ENCODE peak calls at places on chromosomes 6 and 20, in eight cellular contexts. J, T, N, I, A, F, W and U are unnamed samples.
A peak's percentile ranks its signal among the peaks of the same experiment; 100 is the strongest.

GRCh38 chr6:18058429-18058828 is 64.0 kb downstream of the NHLRC1 start:
- DNase-seq in J (no peak), T (no peak), N (no peak), I (no peak), A (no peak), F (no peak), W (no peak), U (no peak)

GRCh38 chr6:117263353-117263927 is 1.9 kb upstream of the VGLL2 start:
- DNase-seq in J (no peak), T (no peak), N (no peak), I (no peak), A (peak; percentile 11), F (no peak), W (no peak), U (no peak)

GRCh38 chr6:41315943-41316342 is 19.5 kb upstream of the NCR2 start:
- DNase-seq in J (no peak), T (no peak), N (no peak), I (no peak), A (no peak), F (no peak), W (no peak), U (no peak)

GRCh38 chr6:20444786-20445271 is 43.1 kb downstream of the E2F3 start:
- DNase-seq in J (no peak), T (no peak), N (no peak), I (no peak), A (no peak), F (no peak), W (peak; percentile 25), U (no peak)

GRCh38 chr20:18299364-18299763 is 11.0 kb downstream of the ZNF133 start:
- DNase-seq in J (no peak), T (no peak), N (no peak), I (no peak), A (no peak), F (no peak), W (no peak), U (no peak)

GRCh38 chr6:133778414-133778813 is 110.5 kb upstream of the TCF21 start:
- DNase-seq in J (no peak), T (no peak), N (no peak), I (no peak), A (no peak), F (no peak), W (no peak), U (no peak)

GRCh38 chr6:32387946-32388345 is 16.2 kb upstream of the TSBP1 start:
- DNase-seq in J (no peak), T (no peak), N (no peak), I (no peak), A (no peak), F (no peak), W (no peak), U (no peak)

GRCh38 chr6:163585932-163586437 is 171.5 kb downstream of the QKI start:
- DNase-seq in J (no peak), T (no peak), N (peak; percentile 93), I (peak; percentile 65), A (no peak), F (no peak), W (no peak), U (no peak)

GRCh38 chr20:63972312-63973159 is 2.8 kb upstream of the ZNF512B start:
- DNase-seq in J (peak; percentile 27), T (no peak), N (no peak), I (peak; percentile 29), A (no peak), F (peak; percentile 18), W (peak; percentile 1), U (peak; percentile 8)

GRCh38 chr20:62876826-62877728 is 15.5 kb upstream of the TCFL5 start:
- DNase-seq in J (peak; percentile 82), T (no peak), N (no peak), I (peak; percentile 87), A (peak; percentile 51), F (no peak), W (no peak), U (no peak)

GRCh38 chr6:143427109-143427817 is 23.2 kb downstream of the ADAT2 start:
- DNase-seq in J (peak; percentile 81), T (peak; percentile 73), N (peak; percentile 73), I (peak; percentile 54), A (peak; percentile 84), F (peak; percentile 28), W (peak; percentile 80), U (no peak)

GRCh38 chr20:63969851-63970713 is at the start of gene ZNF512B:
- DNase-seq in J (peak; percentile 80), T (peak; percentile 55), N (peak; percentile 83), I (peak; percentile 73), A (peak; percentile 70), F (peak; percentile 69), W (peak; percentile 57), U (peak; percentile 76)

GRCh38 chr20:48260370-48260769 is 475.1 kb upstream of the SULF2 start:
- DNase-seq in J (no peak), T (no peak), N (no peak), I (peak; percentile 34), A (no peak), F (no peak), W (no peak), U (no peak)

GRCh38 chr6:39309942-39310531 is 4.2 kb downstream of the KCNK17 start:
- DNase-seq in J (peak; percentile 73), T (peak; percentile 83), N (peak; percentile 75), I (peak; percentile 62), A (peak; percentile 88), F (peak; percentile 66), W (peak; percentile 68), U (peak; percentile 82)

GRCh38 chr20:23078994-23079364 is 7.1 kb downstream of the CD93 start:
- DNase-seq in J (no peak), T (no peak), N (no peak), I (no peak), A (peak; percentile 69), F (no peak), W (no peak), U (no peak)

GRCh38 chr6:116616757-116617093 is 446 bp downstream of the RSPH4A start:
- DNase-seq in J (peak; percentile 33), T (no peak), N (peak; percentile 5), I (no peak), A (peak; percentile 28), F (peak; percentile 25), W (peak; percentile 17), U (no peak)

GRCh38 chr6:151052021-151052646 is 186.6 kb downstream of the MTHFD1L start:
- DNase-seq in J (no peak), T (no peak), N (no peak), I (no peak), A (no peak), F (no peak), W (no peak), U (no peak)
- TF ChIP-seq CTCF in J (no peak), T (no peak), N (no peak), I (no peak), A (no peak), F (no peak), W (no peak), U (no peak)

DNA sequence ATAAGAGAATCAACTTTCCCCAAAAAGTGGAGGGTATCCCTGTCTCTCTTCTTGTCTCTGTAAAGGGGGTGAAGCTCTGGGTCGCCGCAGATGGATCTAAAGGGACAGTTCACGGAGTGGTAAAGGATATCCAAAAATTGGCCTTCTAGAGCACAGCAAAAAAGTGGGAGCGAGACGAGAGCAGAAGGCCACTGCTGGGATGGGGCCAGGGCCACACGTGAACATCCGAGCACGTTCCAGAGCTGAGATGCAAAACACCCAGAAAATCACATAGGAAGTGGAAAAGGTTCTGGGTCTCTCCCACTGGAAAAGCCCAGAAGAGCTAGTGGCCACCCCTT is 837 bp downstream of the TRAM2 start:
- DNase-seq in J (no peak), T (no peak), N (no peak), I (no peak), A (no peak), F (no peak), W (no peak), U (no peak)
- TF ChIP-seq CTCF in J (no peak), T (no peak), N (no peak), I (no peak), A (no peak), F (no peak), W (no peak), U (no peak)

GRCh38 chr20:50792708-50793574 is 1.9 kb upstream of the BCAS4 start:
- DNase-seq in J (no peak), T (no peak), N (no peak), I (no peak), A (no peak), F (no peak), W (no peak), U (no peak)

GRCh38 chr20:50794846-50795634 is at the start of gene BCAS4:
- DNase-seq in J (peak; percentile 85), T (peak; percentile 71), N (peak; percentile 88), I (peak; percentile 66), A (peak; percentile 84), F (no peak), W (peak; percentile 85), U (peak; percentile 81)

GRCh38 chr20:50790651-50791277 is 4.1 kb upstream of the BCAS4 start:
- DNase-seq in J (peak; percentile 91), T (peak; percentile 82), N (peak; percentile 94), I (peak; percentile 86), A (peak; percentile 92), F (peak; percentile 87), W (peak; percentile 88), U (peak; percentile 85)

GRCh38 chr20:50797142-50797541 is 2.3 kb downstream of the BCAS4 start:
- DNase-seq in J (no peak), T (no peak), N (no peak), I (no peak), A (no peak), F (no peak), W (no peak), U (no peak)

DNA sequence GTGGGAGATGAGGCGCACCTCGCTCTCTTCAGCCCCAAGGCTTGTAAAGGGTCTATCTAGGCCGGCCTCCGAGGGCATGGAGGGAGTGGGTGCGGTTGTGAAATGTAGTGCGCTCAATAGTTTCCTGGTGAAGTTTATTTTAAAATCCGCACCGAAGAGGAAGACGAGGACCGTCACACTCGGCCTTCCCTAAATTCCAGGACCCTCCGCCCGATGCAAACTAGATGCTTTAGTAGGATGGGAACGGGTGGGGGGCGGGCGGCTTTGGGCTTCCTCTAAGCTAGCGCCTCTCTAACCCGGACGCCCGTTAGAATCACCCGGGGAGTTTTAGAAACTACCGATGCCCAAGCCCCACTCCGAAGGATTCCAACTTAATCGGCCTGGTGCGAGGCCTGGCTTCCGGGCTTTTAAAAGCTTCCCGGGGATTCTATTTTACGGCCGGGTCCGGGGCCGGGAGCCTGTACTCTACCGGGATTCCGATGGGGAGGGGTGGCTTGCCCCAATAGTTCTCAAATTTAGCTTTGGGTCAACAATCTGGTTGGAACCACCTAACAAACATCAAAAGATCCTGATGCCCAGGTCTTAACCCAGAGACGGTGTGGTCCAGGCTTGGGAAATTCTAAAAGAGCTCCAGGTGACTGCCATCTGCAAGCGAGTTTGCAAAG is 548 bp upstream of the BCAS4 start:
- DNase-seq in J (no peak), T (no peak), N (peak; percentile 64), I (no peak), A (peak; percentile 57), F (peak; percentile 75), W (peak; percentile 33), U (no peak)
- TF ChIP-seq CTCF in J (no peak), T (no peak), N (peak; percentile 69), I (no peak), A (no peak), F (no peak), W (no peak), U (no peak)

GRCh38 chr20:6140947-6141346 is 18.1 kb upstream of the FERMT1 start:
- DNase-seq in J (no peak), T (no peak), N (peak; percentile 50), I (no peak), A (peak; percentile 24), F (no peak), W (peak; percentile 27), U (no peak)
- TF ChIP-seq CTCF in J (no peak), T (peak; percentile 25), N (peak; percentile 43), I (no peak), A (no peak), F (no peak), W (no peak), U (no peak)